ENCODE peak calls at places on chromosomes 12 and 14, in five cellular contexts. B is lung, V is endodermal cell, P is uterus, W is esophagus muscularis mucosa. A is an unnamed sample. For H3K9me3, the result is how much of the 10 kb centered on the place peaks cover.

GRCh38 chr12:26410686-26411085 is 215.3 kb downstream of the SSPN start:
- DNase-seq in B (no peak), V (no peak), P (no peak), W (no peak), A (no peak)

GRCh38 chr14:24365600-24366374 is 2.2 kb upstream of the NFATC4 start:
- DNase-seq in B (peak), V (peak), P (peak), W (peak), A (peak)

GRCh38 chr14:84162658-84163057 is 1367.3 kb upstream of the FLRT2 start:
- DNase-seq in B (no peak), V (peak), P (no peak), W (no peak), A (no peak)

GRCh38 chr14:104007121-104007520 is 64.8 kb upstream of the RD3L start:
- DNase-seq in B (no peak), V (no peak), P (no peak), W (no peak), A (no peak)

GRCh38 chr12:2324375-2324774 is 271.6 kb downstream of the CACNA1C start:
- DNase-seq in B (no peak), V (no peak), P (no peak), W (no peak), A (no peak)

GRCh38 chr12:60180298-60180697 is 584.5 kb downstream of the SLC16A7 start:
- DNase-seq in B (no peak), V (no peak), P (no peak), W (no peak), A (no peak)

GRCh38 chr12:12872139-12872933 is 19.0 kb upstream of the GPRC5A start:
- DNase-seq in B (peak), V (peak), P (no peak), W (no peak), A (no peak)

GRCh38 chr12:10362828-10363664 is 26.8 kb downstream of the KLRK1 start:
- DNase-seq in B (no peak), V (peak), P (no peak), W (no peak), A (no peak)

GRCh38 chr12:69329669-69330428 is 18.3 kb upstream of the LYZ start:
- DNase-seq in B (no peak), V (no peak), P (no peak), W (no peak), A (no peak)

GRCh38 chr14:80095623-80096022 is 115.7 kb downstream of the DIO2 start:
- DNase-seq in B (no peak), V (no peak), P (no peak), W (no peak), A (peak)

GRCh38 chr12:65632131-65632855 is 192.0 kb upstream of the HMGA2 start:
- DNase-seq in B (no peak), V (no peak), P (no peak), W (no peak), A (no peak)

GRCh38 chr14:49687942-49688700 is at the start of gene POLE2:
- DNase-seq in B (peak), V (peak), P (peak), W (no peak), A (no peak)

GRCh38 chr12:116492703-116493324 is 66.4 kb upstream of the MAP1LC3B2 start:
- DNase-seq in B (no peak), V (peak), P (no peak), W (no peak), A (no peak)

GRCh38 chr12:2642176-2642892 is 152.4 kb upstream of the FKBP4 start:
- DNase-seq in B (no peak), V (no peak), P (peak), W (no peak), A (no peak)

GRCh38 chr12:58095002-58095401 is 153.6 kb downstream of the ATP23 start:
- DNase-seq in B (no peak), V (no peak), P (no peak), W (no peak), A (no peak)

GRCh38 chr14:95495538-95496025 is 20.9 kb downstream of the SYNE3 start:
- DNase-seq in B (no peak), V (no peak), P (no peak), W (no peak), A (no peak)

GRCh38 chr12:69480698-69481097 is 10.5 kb downstream of the FRS2 start:
- DNase-seq in B (no peak), V (no peak), P (no peak), W (no peak), A (no peak)

GRCh38 chr12:89163918-89164317 is 188.4 kb downstream of the DUSP6 start:
- DNase-seq in B (no peak), V (no peak), P (peak), W (no peak), A (no peak)

GRCh38 chr12:124679533-124680371 is 112.3 kb upstream of the NCOR2 start:
- DNase-seq in B (no peak), V (no peak), P (peak), W (no peak), A (no peak)

GRCh38 chr12:49288412-49288853 is 6.5 kb upstream of the PRPH start:
- DNase-seq in B (no peak), V (peak), P (peak), W (no peak), A (no peak)

DNA sequence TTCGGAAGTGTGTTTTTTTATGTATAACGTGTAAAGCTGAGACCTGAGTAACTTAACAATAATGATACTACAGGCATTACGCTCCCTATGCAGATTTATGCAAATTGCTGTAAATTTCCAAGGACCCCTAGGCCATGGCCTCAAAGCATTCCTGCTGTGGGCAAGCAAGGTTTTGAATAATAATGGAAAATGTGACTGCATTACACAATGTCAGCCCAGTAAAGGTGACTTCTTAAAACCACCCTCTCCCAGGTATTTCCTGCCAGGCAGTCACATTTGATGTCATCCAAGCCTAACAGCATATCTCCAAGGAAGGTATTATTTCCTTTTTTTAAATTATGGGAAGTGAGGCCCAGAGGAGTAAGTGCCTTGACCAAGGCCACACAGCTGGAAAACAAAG is 621.0 kb downstream of the BCL11B start:
- DNase-seq in B (no peak), V (peak), P (no peak), W (no peak), A (no peak)
- H3K9me3 ChIP-seq in B (under half), V (under half), P (under half), W (under half), A (under half)

DNA sequence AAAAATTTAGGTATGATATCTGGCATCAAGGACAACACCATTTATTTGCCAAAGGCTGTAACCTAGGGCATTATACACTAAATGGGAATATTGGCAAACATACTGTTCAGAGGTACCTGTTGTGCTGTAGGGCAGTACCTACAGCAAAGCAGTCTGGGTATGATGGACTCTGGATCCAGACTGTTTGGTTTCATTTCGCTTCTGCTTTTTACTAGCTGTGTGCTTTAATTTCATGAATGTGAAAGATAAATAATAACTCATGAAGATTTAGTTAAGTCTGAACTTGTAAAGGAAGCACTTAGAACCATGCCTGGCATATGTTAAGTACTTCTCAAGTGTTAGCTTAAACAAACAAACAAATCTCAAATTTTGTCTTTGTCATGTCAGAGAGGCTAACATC is 17.7 kb upstream of the SLC38A2 start:
- DNase-seq in B (no peak), V (no peak), P (no peak), W (no peak), A (no peak)
- TF ChIP-seq CTCF in B (no peak), V (no peak), P (no peak), W (no peak), A (no peak)

GRCh38 chr14:21860172-21860571 is 186.6 kb upstream of the OR4E1 start:
- DNase-seq in B (no peak), V (peak), P (no peak), W (no peak), A (no peak)
- H3K9me3 ChIP-seq in B (under half), V (under half), P (under half), W (under half), A (under half)

GRCh38 chr12:93467351-93468007 is at the start of gene MRPL42:
- DNase-seq in B (peak), V (peak), P (peak), W (peak), A (peak)
- TF ChIP-seq CTCF in B (peak), V (peak), P (peak), W (peak), A (peak)

GRCh38 chr12:34389378-34390170 is 367.3 kb downstream of the ALG10 start:
- DNase-seq in B (no peak), V (no peak), P (no peak), W (peak), A (no peak)

GRCh38 chr12:34386016-34386415 is 363.7 kb downstream of the ALG10 start:
- DNase-seq in B (no peak), V (no peak), P (no peak), W (no peak), A (no peak)

GRCh38 chr12:34388636-34389377 is 366.5 kb downstream of the ALG10 start:
- DNase-seq in B (no peak), V (no peak), P (no peak), W (no peak), A (no peak)

GRCh38 chr12:34386621-34387255 is 364.4 kb downstream of the ALG10 start:
- DNase-seq in B (no peak), V (no peak), P (no peak), W (no peak), A (no peak)

DNA sequence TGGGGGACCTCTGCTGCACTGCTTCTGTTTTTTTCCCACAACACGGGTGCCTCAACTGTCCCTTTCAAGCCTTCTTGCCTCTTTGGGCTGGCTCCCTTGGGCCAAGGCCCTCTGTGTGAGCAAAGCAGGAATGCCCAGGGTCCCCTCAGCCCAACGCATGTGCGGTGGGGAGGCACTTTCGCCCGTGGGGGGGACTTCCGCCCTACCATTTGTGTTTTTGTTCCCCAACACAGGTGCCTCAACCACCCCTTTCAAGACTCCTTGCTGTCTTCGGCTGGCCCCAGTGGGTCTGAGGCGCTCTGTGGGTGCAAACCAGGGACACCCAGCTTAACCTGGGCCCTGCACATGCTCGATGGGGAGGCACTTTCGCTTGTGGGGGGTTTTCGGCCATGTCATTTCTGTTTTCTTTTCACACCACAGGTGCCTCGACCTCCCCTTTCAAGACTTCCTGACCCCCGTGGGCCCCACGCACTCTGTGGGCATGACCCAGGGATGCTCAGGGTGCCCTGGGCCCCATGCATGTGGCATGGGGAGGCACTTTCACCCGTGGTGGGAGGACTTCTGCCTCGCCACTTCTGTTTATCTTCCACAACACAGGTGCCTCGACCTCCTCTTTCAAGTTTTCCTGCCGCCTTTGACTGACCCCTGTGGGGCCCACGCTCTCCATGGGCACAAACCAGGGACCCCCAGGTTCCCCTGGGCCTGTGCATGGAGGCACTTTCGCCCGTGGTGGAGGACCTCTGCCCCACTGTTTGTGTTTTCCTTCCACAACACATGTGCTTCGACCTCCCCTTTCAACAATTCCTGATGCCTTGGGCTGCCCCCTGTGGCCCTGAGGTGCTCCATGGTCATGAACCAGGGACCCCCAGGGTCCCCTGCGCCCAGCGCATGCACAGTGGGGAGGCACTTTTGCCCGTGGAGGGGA is 365.7 kb downstream of the ALG10 start:
- DNase-seq in B (no peak), V (no peak), P (no peak), W (no peak), A (no peak)
- H3K9me3 ChIP-seq in B (half or more), V (under half), P (under half), W (under half), A (half or more)

GRCh38 chr14:77035267-77035666 is 6.8 kb upstream of the IRF2BPL start:
- DNase-seq in B (no peak), V (no peak), P (no peak), W (no peak), A (no peak)

GRCh38 chr14:77031680-77032482 is 3.4 kb upstream of the IRF2BPL start:
- DNase-seq in B (no peak), V (no peak), P (peak), W (no peak), A (no peak)

GRCh38 chr14:77033622-77034521 is 5.4 kb upstream of the IRF2BPL start:
- DNase-seq in B (peak), V (peak), P (peak), W (no peak), A (peak)

GRCh38 chr14:77032483-77032853 is 4.0 kb upstream of the IRF2BPL start:
- DNase-seq in B (no peak), V (no peak), P (no peak), W (no peak), A (no peak)

GRCh38 chr14:77032854-77033621 is 4.5 kb upstream of the IRF2BPL start:
- DNase-seq in B (peak), V (peak), P (peak), W (peak), A (peak)
- TF ChIP-seq CTCF in B (no peak), V (no peak), P (peak), W (peak), A (peak)